ENCODE peak calls at places on chromosomes 2 and 18, in nine cellular contexts. H is SJSA1; W is HEK293T; S is T-helper 1 cell; D is colonic mucosa; E is endothelial cell; R is prostate gland; I is HT1080; M is stimulated activated CD8-positive, alpha-beta memory T cell treated with anti-CD3 and anti-CD28 coated beads, Interleukin-4, amount 100 ng/mL, for 24 hours. T is an unnamed sample.

GRCh38 chr2:144132357-144132756 is 387.6 kb downstream of the ZEB2 start:
- DNase-seq in S (no peak), M (no peak), I (peak), D (no peak), W (no peak), E (no peak), R (no peak), H (no peak), T (no peak)

GRCh38 chr2:144522741-144523605 is 3.1 kb upstream of the ZEB2 start:
- DNase-seq in E (no peak), H (no peak), R (no peak), D (no peak), S (no peak), I (no peak), M (no peak), W (no peak), T (no peak)

GRCh38 chr18:6434987-6435709 is 20.4 kb upstream of the L3MBTL4 start:
- DNase-seq in R (no peak), S (no peak), W (no peak), E (no peak), D (no peak), M (no peak), H (no peak), I (no peak), T (no peak)

GRCh38 chr2:75241696-75242095 is 42.4 kb upstream of the TACR1 start:
- DNase-seq in H (no peak), I (peak), M (no peak), E (no peak), S (no peak), R (no peak), D (no peak), W (peak), T (no peak)

GRCh38 chr2:205270689-205271088 is 411.6 kb upstream of the NRP2 start:
- DNase-seq in E (peak), R (no peak), D (no peak), M (no peak), H (no peak), W (no peak), I (peak), S (no peak), T (no peak)

GRCh38 chr18:30971338-30971956 is 71.1 kb downstream of the DSC3 start:
- DNase-seq in R (no peak), E (no peak), H (no peak), W (peak), D (no peak), S (peak), M (no peak), I (peak), T (no peak)

GRCh38 chr2:150548527-150548926 is 61.1 kb upstream of the RND3 start:
- DNase-seq in R (no peak), I (no peak), M (no peak), H (no peak), S (no peak), E (no peak), W (peak), D (no peak), T (no peak)

GRCh38 chr18:58896734-58897508 is 32.2 kb downstream of the ZNF532 start:
- DNase-seq in H (no peak), S (no peak), D (no peak), W (no peak), E (no peak), I (no peak), M (no peak), R (no peak), T (no peak)

GRCh38 chr18:25423267-25423666 is 71.3 kb upstream of the ZNF521 start:
- DNase-seq in M (no peak), E (no peak), D (no peak), I (no peak), S (no peak), R (no peak), W (no peak), H (no peak), T (no peak)

GRCh38 chr2:237791977-237792727 is 6.4 kb upstream of the RBM44 start:
- DNase-seq in M (no peak), R (no peak), S (no peak), E (peak), W (peak), I (peak), D (no peak), H (no peak), T (no peak)

T was measured in cardiac septum.